ENCODE peak calls at places on chromosomes 6 and 20, in ten cellular contexts. W is T-helper 1 cell; G is stimulated activated CD8-positive, alpha-beta memory T cell treated with anti-CD3 and anti-CD28 coated beads, Interleukin-15, amount 100 ng/mL, for 4 hours; O is EH; Z is uterus; V is fibroblast of lung; H is HS-5; Y is kidney tubule cell; E is ovary; P is NCI-H774. U is an unnamed sample.
A peak's percentile ranks its signal among the peaks of the same experiment; 100 is the strongest.

GRCh38 chr20:12054556-12054955 is 136.9 kb downstream of the BTBD3 start:
- DNase-seq in W (no peak), G (no peak), O (no peak), Z (no peak), V (no peak), H (no peak), Y (no peak), E (no peak), P (no peak), U (no peak)

GRCh38 chr6:39530201-39530759 is 194.9 kb downstream of the KIF6 start:
- DNase-seq in W (no peak), G (no peak), O (peak; percentile 37), Z (peak; percentile 46), V (peak; percentile 66), H (peak; percentile 38), Y (peak; percentile 71), E (peak; percentile 58), P (no peak), U (no peak)

GRCh38 chr6:127761084-127761483 is 139.8 kb downstream of the THEMIS start:
- DNase-seq in W (no peak), G (no peak), O (no peak), Z (no peak), V (no peak), H (no peak), Y (no peak), E (no peak), P (no peak), U (no peak)

GRCh38 chr6:41399424-41399823 is 64.0 kb downstream of the NCR2 start:
- DNase-seq in W (no peak), G (no peak), O (no peak), Z (no peak), V (no peak), H (no peak), Y (no peak), E (no peak), P (no peak), U (no peak)

GRCh38 chr20:62209850-62210495 is 10.1 kb downstream of the HRH3 start:
- DNase-seq in W (no peak), G (no peak), O (no peak), Z (no peak), V (no peak), H (no peak), Y (no peak), E (no peak), P (no peak), U (no peak)

GRCh38 chr6:21395121-21395520 is 198.4 kb upstream of the SOX4 start:
- DNase-seq in W (no peak), G (no peak), O (no peak), Z (no peak), V (peak; percentile 66), H (no peak), Y (no peak), E (no peak), P (no peak), U (peak; percentile 54)

GRCh38 chr6:106119991-106120390 is 33.9 kb downstream of the PRDM1 start:
- DNase-seq in W (no peak), G (no peak), O (no peak), Z (no peak), V (peak; percentile 53), H (no peak), Y (no peak), E (no peak), P (no peak), U (no peak)

GRCh38 chr6:39777661-39778060 is 14.5 kb upstream of the DAAM2 start:
- DNase-seq in W (no peak), G (no peak), O (no peak), Z (no peak), V (no peak), H (no peak), Y (no peak), E (no peak), P (no peak), U (no peak)

GRCh38 chr6:132651062-132651461 is 7.9 kb downstream of the TAAR1 start:
- DNase-seq in W (no peak), G (no peak), O (no peak), Z (no peak), V (no peak), H (no peak), Y (peak; percentile 13), E (no peak), P (no peak), U (no peak)

GRCh38 chr6:25831532-25832306 is at the start of gene SLC17A1:
- DNase-seq in W (no peak), G (no peak), O (no peak), Z (no peak), V (no peak), H (no peak), Y (peak; percentile 87), E (no peak), P (no peak), U (peak; percentile 12)